ENCODE peak calls at places on chromosomes 12 and 14, in nine cellular contexts. D, N, E, B, V, A, Z, M and Q are unnamed samples.

GRCh38 chr12:131345521-131346436 is 365.1 kb upstream of the SFSWAP start:
- DNase-seq in D (no peak), N (no peak), E (no peak), B (no peak), V (no peak), A (no peak), Z (no peak), M (no peak), Q (no peak)

GRCh38 chr12:82688035-82688501 is 1.4 kb downstream of the TMTC2 start:
- DNase-seq in D (no peak), N (no peak), E (peak; percentile 23), B (peak; percentile 10), V (no peak), A (no peak), Z (no peak), M (no peak), Q (no peak)

GRCh38 chr14:95143813-95144620 is 13.3 kb downstream of the DICER1 start:
- DNase-seq in D (no peak), N (no peak), E (peak; percentile 57), B (no peak), V (no peak), A (no peak), Z (no peak), M (no peak), Q (no peak)

GRCh38 chr12:91098942-91099341 is 12.4 kb downstream of the LUM start:
- DNase-seq in D (no peak), N (no peak), E (peak; percentile 95), B (peak; percentile 77), V (no peak), A (no peak), Z (no peak), M (no peak), Q (no peak)

GRCh38 chr12:52221912-52222457 is 11.1 kb upstream of the KRT7 start:
- DNase-seq in D (no peak), N (peak; percentile 32), E (no peak), B (peak; percentile 64), V (peak; percentile 69), A (no peak), Z (peak; percentile 72), M (peak; percentile 93), Q (no peak)

GRCh38 chr12:69389836-69390235 is 30.3 kb downstream of the YEATS4 start:
- DNase-seq in D (no peak), N (no peak), E (peak; percentile 57), B (peak; percentile 14), V (no peak), A (no peak), Z (no peak), M (no peak), Q (no peak)

GRCh38 chr12:100555722-100556121 is 17.8 kb upstream of the GAS2L3 start:
- DNase-seq in D (no peak), N (no peak), E (peak; percentile 71), B (no peak), V (no peak), A (no peak), Z (no peak), M (no peak), Q (no peak)

GRCh38 chr12:12979731-12980259 is 20.3 kb downstream of the HEBP1 start:
- DNase-seq in D (no peak), N (no peak), E (peak; percentile 95), B (peak; percentile 79), V (no peak), A (no peak), Z (no peak), M (no peak), Q (no peak)

GRCh38 chr12:57772429-57773322 is at the start of gene EEF1AKMT3:
- DNase-seq in D (peak; percentile 63), N (peak; percentile 57), E (peak; percentile 41), B (peak; percentile 70), V (peak; percentile 67), A (no peak), Z (peak; percentile 90), M (no peak), Q (peak; percentile 71)

GRCh38 chr12:121955258-121956040 is 37.1 kb downstream of the CFAP251 start:
- DNase-seq in D (no peak), N (peak; percentile 40), E (peak; percentile 52), B (no peak), V (no peak), A (no peak), Z (no peak), M (no peak), Q (no peak)
- TF ChIP-seq CTCF in D (peak; percentile 55), N (peak; percentile 66), E (peak; percentile 65), B (peak; percentile 36), V (peak; percentile 51), A (no peak), Z (peak; percentile 51), M (peak; percentile 70), Q (peak; percentile 57)

DNA sequence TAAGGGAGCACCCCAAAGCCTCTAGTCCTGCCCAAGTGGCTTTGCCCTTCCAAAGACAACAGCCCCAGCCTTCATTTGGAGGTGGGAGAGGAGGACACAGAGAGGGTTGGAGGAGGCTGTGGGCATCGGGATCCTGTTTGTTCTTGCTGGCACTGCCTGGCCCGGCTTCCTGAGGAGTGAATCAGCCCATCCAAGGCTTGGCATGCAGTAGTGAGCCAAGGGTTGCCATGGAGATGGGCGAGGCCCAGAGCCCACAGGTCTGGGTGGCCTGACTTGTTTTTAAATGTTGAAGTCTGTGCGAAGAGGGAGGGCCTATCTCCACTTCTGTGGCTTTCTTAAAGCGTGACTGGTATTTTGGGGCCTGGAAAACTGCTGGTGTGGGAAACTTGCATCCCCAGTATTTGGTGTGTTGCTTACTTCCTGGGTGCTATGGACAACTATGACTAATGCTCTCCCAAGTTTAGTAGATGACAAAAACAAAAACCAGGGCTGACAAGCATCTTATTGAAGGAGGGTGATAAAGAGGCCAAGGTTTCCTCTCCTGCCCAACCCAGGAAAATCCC is 15.8 kb downstream of the CD9 start:
- DNase-seq in D (peak; percentile 99), N (no peak), E (peak; percentile 80), B (peak; percentile 81), V (peak; percentile 66), A (no peak), Z (no peak), M (peak; percentile 80), Q (no peak)
- H3K4me1 ChIP-seq in D (peaks cover 42% of the 10 kb centered on the region), N (peaks cover 4% of the 10 kb centered on the region), E (peaks cover 18% of the 10 kb centered on the region), B (peaks cover 30% of the 10 kb centered on the region), V (peaks cover 10% of the 10 kb centered on the region), A (no peaks in the 10 kb centered on the region), Z (peaks cover 5% of the 10 kb centered on the region), M (peaks cover 43% of the 10 kb centered on the region), Q (peaks cover 32% of the 10 kb centered on the region)

DNA sequence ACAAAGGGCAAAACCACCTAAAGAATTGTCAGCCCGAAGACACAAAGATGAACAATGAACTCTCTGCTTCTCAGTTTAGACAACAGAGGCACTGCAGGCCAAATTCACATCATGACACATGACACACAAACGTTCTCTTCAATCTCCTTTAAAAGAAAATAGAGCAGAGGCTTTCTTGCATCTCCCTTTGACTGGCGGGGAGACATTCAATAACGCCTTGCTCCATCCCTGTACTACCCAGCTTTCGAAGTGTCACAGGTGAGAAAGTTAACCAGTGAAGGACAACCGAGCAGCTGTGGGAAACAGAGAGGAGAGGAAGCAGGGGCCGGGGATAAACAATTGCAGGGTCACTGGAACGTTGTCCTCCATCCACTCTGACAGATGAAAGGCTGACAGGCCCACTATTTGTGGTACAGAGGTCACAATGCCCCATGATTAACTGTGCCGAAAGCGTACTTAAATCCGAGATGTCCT is 130.8 kb downstream of the PHLDA1 start:
- DNase-seq in D (no peak), N (no peak), E (no peak), B (no peak), V (no peak), A (no peak), Z (no peak), M (no peak), Q (no peak)
- H3K27me3 ChIP-seq in D (no peaks in the 10 kb centered on the region), N (no peaks in the 10 kb centered on the region), E (no peaks in the 10 kb centered on the region), B (no peaks in the 10 kb centered on the region), V (no peaks in the 10 kb centered on the region), A (no peaks in the 10 kb centered on the region), Z (no peaks in the 10 kb centered on the region), M (no peaks in the 10 kb centered on the region), Q (no peaks in the 10 kb centered on the region)

DNA sequence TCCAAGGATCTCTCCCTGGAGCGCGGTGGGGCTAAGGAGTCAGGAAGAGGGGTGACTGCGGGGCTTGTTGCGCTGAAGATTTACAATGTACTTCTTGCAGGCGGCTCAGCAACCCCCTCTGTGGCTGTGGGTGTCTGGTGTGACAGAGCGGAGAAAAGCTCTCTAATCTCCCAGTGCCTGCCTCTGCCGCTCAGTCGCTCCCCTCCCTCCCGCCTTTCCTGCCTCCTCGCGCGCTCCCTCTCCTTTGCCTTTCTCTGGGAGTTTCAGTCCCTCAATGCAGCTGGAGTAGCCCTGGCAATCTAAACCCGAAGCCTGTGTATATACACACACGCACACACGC is 799 bp upstream of the TRHDE start:
- DNase-seq in D (no peak), N (peak; percentile 66), E (peak; percentile 72), B (no peak), V (no peak), A (no peak), Z (peak; percentile 50), M (no peak), Q (no peak)
- TF ChIP-seq CTCF in D (no peak), N (no peak), E (peak; percentile 36), B (no peak), V (no peak), A (no peak), Z (no peak), M (peak; percentile 31), Q (no peak)